ENCODE peak calls at places on chromosomes 11 and 22, in five cellular contexts. F, Y, U, N and L are unnamed samples.

GRCh38 chr11:110565690-110566336 is 136.1 kb downstream of the FDX1 start:
- DNase-seq in F (no peak), Y (no peak), N (no peak), U (peak; percentile 64), L (no peak)

GRCh38 chr11:1414650-1415049 is 24.9 kb downstream of the BRSK2 start:
- DNase-seq in U (no peak), F (no peak), N (no peak), Y (no peak), L (no peak)

GRCh38 chr11:45563801-45564200 is 101.6 kb downstream of the CHST1 start:
- DNase-seq in Y (no peak), N (no peak), U (no peak), F (no peak), L (no peak)

GRCh38 chr22:20458530-20459151 is 21.0 kb upstream of the SCARF2 start:
- DNase-seq in U (no peak), F (no peak), Y (no peak), N (no peak), L (no peak)

GRCh38 chr11:66015094-66015881 is 3.5 kb downstream of the CST6 start:
- DNase-seq in F (no peak), N (no peak), U (no peak), Y (no peak), L (no peak)

GRCh38 chr22:48323746-48324145 is 1503.9 kb downstream of the BRD1 start:
- DNase-seq in F (no peak), N (no peak), Y (no peak), U (no peak), L (no peak)

GRCh38 chr11:69588270-69588669 is 52.7 kb upstream of the CCND1 start:
- DNase-seq in F (no peak), N (no peak), Y (no peak), U (no peak), L (no peak)

GRCh38 chr11:76627541-76628082 is 42.9 kb downstream of the LRRC32 start:
- DNase-seq in U (no peak), N (no peak), F (no peak), Y (no peak), L (no peak)

DNA sequence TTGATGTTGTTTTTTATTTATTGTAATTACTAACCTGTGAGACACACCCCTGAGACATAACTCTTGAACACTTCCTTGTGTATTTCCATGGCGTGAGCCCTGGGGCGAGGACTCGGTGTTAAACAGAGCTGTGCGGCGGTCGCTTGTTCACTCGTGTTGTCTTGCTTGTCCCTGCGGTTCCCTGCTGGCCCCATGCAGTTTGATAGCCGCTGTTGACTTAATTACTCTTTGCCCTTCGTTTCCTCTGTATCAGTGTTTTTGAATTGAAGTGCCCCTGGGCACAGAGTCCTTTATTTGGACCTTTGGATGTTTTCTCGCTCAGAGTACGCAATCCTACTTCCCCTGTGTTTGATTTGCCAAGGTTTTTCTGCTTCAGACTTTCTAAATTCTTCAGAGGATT is 52.7 kb downstream of the TBC1D22A start:
- DNase-seq in N (no peak), F (no peak), Y (no peak), U (peak; percentile 73), L (no peak)
- TF ChIP-seq POLR2A in N (no peak), F (no peak), Y (no peak), U (no peak), L (no peak)

GRCh38 chr22:22951035-22951434 is 63.4 kb downstream of the IGLL5 start:
- DNase-seq in Y (no peak), N (no peak), U (no peak), F (no peak), L (no peak)
- H3K27ac ChIP-seq in Y (no peak overlapping the region), N (no peak overlapping the region), U (no peak overlapping the region), F (no peak overlapping the region), L (no peak overlapping the region)

DNA sequence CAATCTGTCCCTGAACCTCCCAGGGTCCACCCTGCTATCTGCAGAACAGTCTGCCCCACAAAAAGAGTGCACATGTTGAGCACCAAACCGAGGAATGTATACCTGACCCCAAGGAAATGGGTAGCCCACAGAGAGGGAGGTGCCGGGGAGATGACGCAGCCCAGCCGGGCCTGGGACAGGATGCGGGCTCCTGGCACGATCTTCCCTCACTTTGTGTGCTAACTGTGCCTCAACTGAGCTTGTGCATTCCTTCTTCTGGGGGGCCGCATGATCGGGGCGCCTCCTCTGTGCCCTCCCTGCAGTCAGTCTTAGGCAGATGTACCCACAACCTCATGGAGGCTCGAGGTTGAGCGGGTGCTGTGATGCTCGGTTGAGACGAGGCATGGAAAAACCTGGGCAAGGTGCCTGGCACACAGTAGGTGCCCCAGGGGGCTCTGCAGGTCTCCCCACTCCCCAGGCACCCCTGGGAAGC is 2.4 kb downstream of the GAS2L1 start:
- DNase-seq in N (no peak), U (no peak), Y (no peak), F (no peak), L (no peak)
- H3K4me3 ChIP-seq in N (peak overlapping the region; percentile 88), U (peak overlapping the region; percentile 62), Y (peak overlapping the region; percentile 98), F (no peak overlapping the region), L (peak overlapping the region; percentile 98)

DNA sequence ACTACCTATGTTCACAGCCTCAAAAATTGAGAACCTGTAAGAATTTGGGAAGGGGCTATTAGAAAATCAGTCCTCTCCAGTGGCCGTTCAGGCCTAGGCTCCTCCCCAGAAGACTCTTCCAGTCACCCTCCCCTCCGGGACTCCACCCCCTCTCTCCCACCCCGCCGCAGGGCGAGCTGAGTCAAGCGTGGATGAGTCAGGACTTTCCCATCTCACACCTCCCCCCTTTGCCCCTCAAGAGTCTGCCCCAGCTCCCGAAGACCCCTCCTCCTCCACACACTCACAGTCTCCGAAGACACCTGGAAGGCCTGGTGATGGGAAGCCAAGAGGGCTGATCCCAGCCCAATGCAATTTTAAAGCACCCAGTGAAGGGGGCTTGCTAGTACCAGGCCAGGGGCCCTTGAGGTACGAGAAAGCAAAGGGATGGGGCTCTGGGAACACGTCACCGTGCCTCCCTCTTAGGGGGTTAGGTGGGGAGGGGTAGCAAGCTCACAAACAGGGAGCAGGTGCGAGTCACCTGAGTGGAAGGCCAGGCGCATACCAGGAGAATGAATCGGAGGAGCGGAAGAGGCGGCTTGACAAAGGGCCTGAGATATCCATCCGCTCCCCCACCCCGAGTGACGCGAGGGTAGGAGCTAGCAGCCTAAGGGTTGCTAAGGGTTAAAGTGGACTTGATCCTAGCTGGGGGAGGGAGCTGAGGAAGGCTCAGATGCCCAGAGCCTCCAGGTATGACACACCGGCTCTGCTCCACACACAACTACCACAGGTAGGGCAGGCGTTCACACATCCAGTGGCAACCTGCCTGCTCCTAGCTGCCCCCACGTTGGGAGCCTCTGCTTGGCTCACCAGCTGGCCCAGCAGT is 13.6 kb downstream of the BCL9L start:
- DNase-seq in N (peak; percentile 95), Y (peak; percentile 86), F (peak; percentile 74), U (no peak), L (no peak)
- TF ChIP-seq POLR2A in N (no peak), Y (peak; percentile 60), F (peak; percentile 11), U (no peak), L (peak; percentile 46)

DNA sequence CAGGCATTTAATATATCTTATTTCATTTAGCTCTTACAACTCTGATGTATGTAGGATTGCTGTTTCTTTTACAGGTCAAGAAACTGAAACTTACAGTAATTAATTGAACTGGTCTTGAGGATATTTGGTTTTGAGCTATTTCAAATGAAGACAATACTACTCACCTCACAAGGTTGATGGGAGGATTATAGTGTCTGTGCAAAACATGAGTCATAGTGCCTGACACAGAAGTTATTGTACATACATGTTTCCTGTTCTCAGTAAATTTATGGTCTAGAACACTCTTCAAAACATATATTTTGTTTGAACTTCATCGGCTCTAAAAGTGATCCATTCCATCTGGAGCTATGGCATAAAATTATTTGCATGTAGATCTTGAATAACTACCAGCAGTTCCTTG is 61.9 kb downstream of the CECR2 start:
- DNase-seq in Y (no peak), F (no peak), N (no peak), U (no peak), L (no peak)
- H3K27ac ChIP-seq in Y (peak overlapping the region; percentile 91), F (no peak overlapping the region), N (no peak overlapping the region), U (no peak overlapping the region), L (no peak overlapping the region)